ENCODE peak calls at places on chromosomes 11 and 22, in four cellular contexts. One of them, this sample, is unnamed.
A peak's percentile ranks its signal among the peaks of the same experiment; 100 is the strongest.

GRCh38 chr11:130323452-130324448 is 9.0 kb upstream of the ZBTB44 start:
- DNase-seq in gastrocnemius medialis: no peak
- DNase-seq in thoracic aorta: no peak
- DNase-seq in cardiac muscle cell: no peak
- DNase-seq in this sample: no peak

GRCh38 chr11:12813371-12814225 is 139.4 kb downstream of the TEAD1 start:
- DNase-seq in gastrocnemius medialis: peak; percentile 54
- DNase-seq in thoracic aorta: no peak
- DNase-seq in cardiac muscle cell: no peak
- DNase-seq in this sample: no peak

GRCh38 chr11:24386551-24387404 is 110.1 kb upstream of the LUZP2 start:
- DNase-seq in gastrocnemius medialis: no peak
- DNase-seq in thoracic aorta: no peak
- DNase-seq in cardiac muscle cell: peak; percentile 56
- DNase-seq in this sample: no peak

GRCh38 chr11:37230865-37231264 is 632.8 kb upstream of the RAG2 start:
- DNase-seq in thoracic aorta: no peak
- DNase-seq in gastrocnemius medialis: no peak
- DNase-seq in cardiac muscle cell: no peak
- DNase-seq in this sample: no peak

GRCh38 chr11:132187814-132188213 is 817.4 kb downstream of the NTM start:
- DNase-seq in gastrocnemius medialis: no peak
- DNase-seq in thoracic aorta: no peak
- DNase-seq in cardiac muscle cell: no peak
- DNase-seq in this sample: no peak

GRCh38 chr11:119483341-119483880 is 60.4 kb upstream of the THY1 start:
- DNase-seq in cardiac muscle cell: no peak
- DNase-seq in thoracic aorta: no peak
- DNase-seq in gastrocnemius medialis: no peak
- DNase-seq in this sample: no peak

GRCh38 chr11:84396521-84396920 is 1110.4 kb upstream of the CCDC90B start:
- DNase-seq in thoracic aorta: no peak
- DNase-seq in cardiac muscle cell: no peak
- DNase-seq in gastrocnemius medialis: no peak
- DNase-seq in this sample: no peak

GRCh38 chr11:44813401-44813800 is 86.6 kb downstream of the TSPAN18 start:
- DNase-seq in gastrocnemius medialis: no peak
- DNase-seq in thoracic aorta: no peak
- DNase-seq in cardiac muscle cell: no peak
- DNase-seq in this sample: no peak

GRCh38 chr22:20937031-20937793 is 20.0 kb downstream of the CRKL start:
- DNase-seq in gastrocnemius medialis: no peak
- DNase-seq in thoracic aorta: no peak
- DNase-seq in cardiac muscle cell: no peak
- DNase-seq in this sample: no peak

GRCh38 chr11:125873881-125874555 is 13.4 kb upstream of the HYLS1 start:
- DNase-seq in thoracic aorta: no peak
- DNase-seq in gastrocnemius medialis: no peak
- DNase-seq in cardiac muscle cell: no peak
- DNase-seq in this sample: no peak

GRCh38 chr11:57515332-57516060 is at the start of gene SLC43A1:
- DNase-seq in gastrocnemius medialis: peak; percentile 43
- DNase-seq in thoracic aorta: no peak
- DNase-seq in cardiac muscle cell: peak; percentile 74
- DNase-seq in this sample: peak; percentile 70

GRCh38 chr22:40684728-40685127 is 5.4 kb downstream of the MCHR1 start:
- DNase-seq in gastrocnemius medialis: no peak
- DNase-seq in cardiac muscle cell: no peak
- DNase-seq in thoracic aorta: no peak
- DNase-seq in this sample: no peak

GRCh38 chr11:103035656-103036434 is 56.1 kb downstream of the DCUN1D5 start:
- DNase-seq in thoracic aorta: no peak
- DNase-seq in gastrocnemius medialis: no peak
- DNase-seq in cardiac muscle cell: peak; percentile 60
- DNase-seq in this sample: no peak

GRCh38 chr11:100706179-100706578 is 19.1 kb downstream of the ARHGAP42 start:
- DNase-seq in gastrocnemius medialis: no peak
- DNase-seq in cardiac muscle cell: no peak
- DNase-seq in thoracic aorta: no peak
- DNase-seq in this sample: no peak

GRCh38 chr22:28137036-28137435 is 218.0 kb upstream of the PITPNB start:
- DNase-seq in thoracic aorta: no peak
- DNase-seq in cardiac muscle cell: no peak
- DNase-seq in gastrocnemius medialis: no peak
- DNase-seq in this sample: no peak

GRCh38 chr11:114438303-114438702 is 964 bp upstream of the REXO2 start:
- DNase-seq in thoracic aorta: no peak
- DNase-seq in gastrocnemius medialis: no peak
- DNase-seq in cardiac muscle cell: no peak
- DNase-seq in this sample: no peak
- H3K27ac ChIP-seq in thoracic aorta: no peak overlapping the region
- H3K27ac ChIP-seq in gastrocnemius medialis: no peak overlapping the region
- H3K27ac ChIP-seq in cardiac muscle cell: no peak overlapping the region
- H3K27ac ChIP-seq in this sample: no peak overlapping the region

GRCh38 chr11:116727990-116728389 is 44.8 kb downstream of the BUD13 start:
- DNase-seq in thoracic aorta: no peak
- DNase-seq in cardiac muscle cell: no peak
- DNase-seq in gastrocnemius medialis: no peak
- DNase-seq in this sample: no peak
- H3K4me1 ChIP-seq in thoracic aorta: no peaks in the 10 kb centered on the region
- H3K4me1 ChIP-seq in cardiac muscle cell: peaks cover 11% of the 10 kb centered on the region
- H3K4me1 ChIP-seq in gastrocnemius medialis: peaks cover 19% of the 10 kb centered on the region
- H3K4me1 ChIP-seq in this sample: peaks cover 26% of the 10 kb centered on the region

GRCh38 chr11:1299621-1300020 is 9.8 kb downstream of the TOLLIP start:
- DNase-seq in gastrocnemius medialis: no peak
- DNase-seq in thoracic aorta: no peak
- DNase-seq in cardiac muscle cell: no peak
- DNase-seq in this sample: no peak

GRCh38 chr11:1300569-1301187 is 8.8 kb downstream of the TOLLIP start:
- DNase-seq in cardiac muscle cell: no peak
- DNase-seq in gastrocnemius medialis: no peak
- DNase-seq in thoracic aorta: no peak
- DNase-seq in this sample: no peak

GRCh38 chr11:1298695-1299492 is 10.5 kb downstream of the TOLLIP start:
- DNase-seq in cardiac muscle cell: peak; percentile 50
- DNase-seq in gastrocnemius medialis: peak; percentile 92
- DNase-seq in thoracic aorta: no peak
- DNase-seq in this sample: peak; percentile 85

GRCh38 chr11:1301220-1302000 is 8.0 kb downstream of the TOLLIP start:
- DNase-seq in gastrocnemius medialis: no peak
- DNase-seq in cardiac muscle cell: no peak
- DNase-seq in thoracic aorta: no peak
- DNase-seq in this sample: no peak

GRCh38 chr11:1300121-1300520 is 9.3 kb downstream of the TOLLIP start:
- DNase-seq in gastrocnemius medialis: no peak
- DNase-seq in cardiac muscle cell: no peak
- DNase-seq in thoracic aorta: no peak
- DNase-seq in this sample: no peak
- H3K27ac ChIP-seq in gastrocnemius medialis: peak overlapping the region; percentile 91
- H3K27ac ChIP-seq in cardiac muscle cell: no peak overlapping the region
- H3K27ac ChIP-seq in thoracic aorta: no peak overlapping the region
- H3K27ac ChIP-seq in this sample: no peak overlapping the region

GRCh38 chr22:37184380-37184755 is 3.7 kb downstream of the C1QTNF6 start:
- DNase-seq in gastrocnemius medialis: no peak
- DNase-seq in cardiac muscle cell: no peak
- DNase-seq in thoracic aorta: no peak
- DNase-seq in this sample: no peak
- H3K4me1 ChIP-seq in gastrocnemius medialis: peaks cover 37% of the 10 kb centered on the region
- H3K4me1 ChIP-seq in cardiac muscle cell: peaks cover 20% of the 10 kb centered on the region
- H3K4me1 ChIP-seq in thoracic aorta: peaks cover 24% of the 10 kb centered on the region
- H3K4me1 ChIP-seq in this sample: no peaks in the 10 kb centered on the region

GRCh38 chr11:27171391-27171790 is 130.8 kb downstream of the BBOX1 start:
- DNase-seq in cardiac muscle cell: no peak
- DNase-seq in gastrocnemius medialis: no peak
- DNase-seq in thoracic aorta: no peak
- DNase-seq in this sample: no peak
- H3K27ac ChIP-seq in cardiac muscle cell: no peak overlapping the region
- H3K27ac ChIP-seq in gastrocnemius medialis: no peak overlapping the region
- H3K27ac ChIP-seq in thoracic aorta: no peak overlapping the region
- H3K27ac ChIP-seq in this sample: no peak overlapping the region

DNA sequence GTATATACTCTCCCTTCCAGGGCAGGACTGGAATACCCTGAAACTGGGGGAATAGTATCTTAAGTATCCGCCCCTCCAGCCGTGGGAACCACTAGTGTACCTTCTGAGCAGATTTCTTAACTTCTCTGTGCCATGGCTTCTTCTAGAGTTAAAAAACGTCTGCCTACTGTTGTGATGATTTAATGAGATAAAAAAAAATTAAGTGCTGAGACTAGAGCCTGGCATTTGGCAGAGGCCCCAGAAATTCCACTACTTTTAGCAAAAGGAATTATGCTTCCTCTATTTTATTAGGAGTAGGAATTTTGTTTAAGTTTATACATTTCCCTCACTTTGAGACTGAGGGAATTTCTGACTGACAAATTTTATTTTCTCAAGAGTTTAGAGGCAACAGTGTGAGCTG is 371.2 kb upstream of the B3GAT1 start:
- DNase-seq in thoracic aorta: no peak
- DNase-seq in cardiac muscle cell: no peak
- DNase-seq in gastrocnemius medialis: no peak
- DNase-seq in this sample: no peak
- H3K4me1 ChIP-seq in thoracic aorta: no peaks in the 10 kb centered on the region
- H3K4me1 ChIP-seq in cardiac muscle cell: no peaks in the 10 kb centered on the region
- H3K4me1 ChIP-seq in gastrocnemius medialis: no peaks in the 10 kb centered on the region
- H3K4me1 ChIP-seq in this sample: no peaks in the 10 kb centered on the region

DNA sequence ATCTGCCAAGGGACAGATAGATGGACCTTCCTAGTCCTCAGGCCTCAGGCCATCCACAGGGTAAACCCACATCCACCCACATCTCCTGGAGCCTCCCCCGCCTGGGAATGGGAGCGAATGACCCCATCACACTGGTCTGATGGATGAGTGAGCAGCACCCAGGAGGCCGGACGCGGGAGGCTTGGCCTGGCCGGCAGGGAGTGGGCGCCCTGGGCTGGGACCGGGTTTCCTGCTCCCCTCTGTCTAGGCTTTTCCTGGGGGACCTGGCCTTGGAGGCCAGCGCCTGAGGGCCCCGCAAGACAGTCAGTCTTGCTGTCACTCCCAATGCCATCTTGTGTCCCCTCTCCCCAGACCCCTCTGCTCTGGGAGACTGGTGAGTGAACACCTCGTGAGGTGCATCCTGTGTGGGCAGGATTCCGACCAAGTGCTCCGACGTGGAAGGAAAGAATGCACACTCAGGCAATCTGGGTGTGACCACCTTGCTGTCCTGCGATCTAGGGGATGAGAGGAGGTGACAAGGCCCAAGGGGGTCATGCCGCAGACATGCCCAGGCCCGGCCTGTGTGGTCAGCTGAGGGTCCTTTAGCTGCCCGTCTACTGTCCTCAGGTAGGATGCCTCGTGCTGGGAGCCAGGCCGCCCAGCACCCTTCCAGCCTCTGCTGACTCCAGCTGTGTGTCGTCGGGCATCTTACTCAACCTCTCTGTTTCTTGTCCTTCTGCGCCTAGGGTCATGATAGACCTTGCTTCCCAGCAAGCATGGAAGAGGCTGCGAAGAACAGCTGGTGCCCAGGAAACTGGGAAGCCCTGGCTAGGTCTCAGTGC is 26.5 kb upstream of the WNT7B start:
- DNase-seq in gastrocnemius medialis: no peak
- DNase-seq in thoracic aorta: no peak
- DNase-seq in cardiac muscle cell: no peak
- DNase-seq in this sample: no peak
- H3K27ac ChIP-seq in gastrocnemius medialis: no peak overlapping the region
- H3K27ac ChIP-seq in thoracic aorta: no peak overlapping the region
- H3K27ac ChIP-seq in cardiac muscle cell: no peak overlapping the region
- H3K27ac ChIP-seq in this sample: peak overlapping the region; percentile 31

DNA sequence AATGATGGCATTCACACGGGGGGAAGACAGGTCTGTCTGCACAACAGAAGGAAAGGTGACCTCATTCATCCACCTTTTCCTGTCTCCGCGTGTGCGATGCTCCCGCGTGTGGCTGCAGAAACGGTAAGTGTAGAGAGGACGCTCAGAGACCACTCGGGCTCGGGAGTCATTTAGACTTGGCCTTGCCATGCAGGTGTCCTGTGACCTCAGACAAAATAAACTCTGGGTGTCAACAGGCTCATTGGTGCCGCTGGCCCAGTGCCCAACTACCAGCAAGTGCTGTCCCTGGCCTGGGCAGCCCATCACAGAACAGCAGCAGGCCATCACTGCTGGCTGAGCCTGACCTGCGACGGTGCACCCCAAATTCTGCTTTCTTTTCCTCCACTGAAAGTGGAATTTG is 48.1 kb upstream of the ARFGAP3 start:
- DNase-seq in cardiac muscle cell: no peak
- DNase-seq in gastrocnemius medialis: no peak
- DNase-seq in thoracic aorta: no peak
- DNase-seq in this sample: no peak
- H3K4me1 ChIP-seq in cardiac muscle cell: peaks cover 51% of the 10 kb centered on the region
- H3K4me1 ChIP-seq in gastrocnemius medialis: peaks cover 85% of the 10 kb centered on the region
- H3K4me1 ChIP-seq in thoracic aorta: peaks cover 35% of the 10 kb centered on the region
- H3K4me1 ChIP-seq in this sample: no peaks in the 10 kb centered on the region

GRCh38 chr11:18720811-18721575 is 5.0 kb downstream of the IGSF22 start:
- DNase-seq in cardiac muscle cell: peak; percentile 89
- DNase-seq in thoracic aorta: peak; percentile 56
- DNase-seq in gastrocnemius medialis: peak; percentile 41
- DNase-seq in this sample: peak; percentile 84
- H3K27ac ChIP-seq in cardiac muscle cell: no peak overlapping the region
- H3K27ac ChIP-seq in thoracic aorta: peak overlapping the region; percentile 71
- H3K27ac ChIP-seq in gastrocnemius medialis: peak overlapping the region; percentile 42
- H3K27ac ChIP-seq in this sample: peak overlapping the region; percentile 67

GRCh38 chr11:122114976-122115375 is 1.0 kb downstream of the BLID start:
- DNase-seq in gastrocnemius medialis: no peak
- DNase-seq in thoracic aorta: no peak
- DNase-seq in cardiac muscle cell: no peak
- DNase-seq in this sample: no peak
- H3K4me1 ChIP-seq in gastrocnemius medialis: peaks cover 11% of the 10 kb centered on the region
- H3K4me1 ChIP-seq in thoracic aorta: peaks cover 14% of the 10 kb centered on the region
- H3K4me1 ChIP-seq in cardiac muscle cell: peaks cover 3% of the 10 kb centered on the region
- H3K4me1 ChIP-seq in this sample: no peaks in the 10 kb centered on the region

This sample was measured in right atrium auricular region.